ENCODE peak calls at places on chromosome 19, in eight cellular contexts. One of them, this sample, is unnamed. For H3K36me3, the result is how much of the 10 kb centered on the place peaks cover.

GRCh38 chr19:54484451-54484850 is 11.4 kb upstream of the CDC42EP5 start:
- DNase-seq in adrenal gland: no peak
- DNase-seq in HepG2: no peak
- DNase-seq in SK-N-SH: no peak
- DNase-seq in heart left ventricle: no peak
- DNase-seq in ovary: no peak
- DNase-seq in CD4-positive, CD25-positive, alpha-beta regulatory T cell: no peak
- DNase-seq in astrocyte: no peak
- DNase-seq in this sample: no peak

GRCh38 chr19:46413262-46414031 is at the start of gene CCDC8:
- DNase-seq in adrenal gland: peak
- DNase-seq in HepG2: no peak
- DNase-seq in SK-N-SH: no peak
- DNase-seq in heart left ventricle: peak
- DNase-seq in ovary: peak
- DNase-seq in CD4-positive, CD25-positive, alpha-beta regulatory T cell: no peak
- DNase-seq in astrocyte: peak
- DNase-seq in this sample: peak

GRCh38 chr19:38848299-38849146 is 1.3 kb downstream of the HNRNPL start:
- DNase-seq in adrenal gland: no peak
- DNase-seq in HepG2: no peak
- DNase-seq in SK-N-SH: no peak
- DNase-seq in heart left ventricle: no peak
- DNase-seq in ovary: no peak
- DNase-seq in CD4-positive, CD25-positive, alpha-beta regulatory T cell: no peak
- DNase-seq in astrocyte: no peak
- DNase-seq in this sample: no peak

GRCh38 chr19:35404879-35405622 is 34.2 kb downstream of the GPR42 start:
- DNase-seq in adrenal gland: peak
- DNase-seq in HepG2: peak
- DNase-seq in SK-N-SH: no peak
- DNase-seq in heart left ventricle: no peak
- DNase-seq in ovary: peak
- DNase-seq in CD4-positive, CD25-positive, alpha-beta regulatory T cell: no peak
- DNase-seq in astrocyte: peak
- DNase-seq in this sample: peak

GRCh38 chr19:31344403-31344802 is 4.8 kb downstream of the TSHZ3 start:
- DNase-seq in adrenal gland: no peak
- DNase-seq in HepG2: no peak
- DNase-seq in SK-N-SH: peak
- DNase-seq in heart left ventricle: no peak
- DNase-seq in ovary: no peak
- DNase-seq in CD4-positive, CD25-positive, alpha-beta regulatory T cell: no peak
- DNase-seq in astrocyte: no peak
- DNase-seq in this sample: no peak

GRCh38 chr19:38039966-38040365 is 133.0 kb downstream of the SIPA1L3 start:
- DNase-seq in adrenal gland: no peak
- DNase-seq in HepG2: no peak
- DNase-seq in SK-N-SH: no peak
- DNase-seq in heart left ventricle: no peak
- DNase-seq in ovary: no peak
- DNase-seq in CD4-positive, CD25-positive, alpha-beta regulatory T cell: no peak
- DNase-seq in astrocyte: peak
- DNase-seq in this sample: no peak

GRCh38 chr19:56764296-56764695 is 76.2 kb downstream of the PEG3 start:
- DNase-seq in adrenal gland: no peak
- DNase-seq in HepG2: peak
- DNase-seq in SK-N-SH: no peak
- DNase-seq in heart left ventricle: no peak
- DNase-seq in ovary: no peak
- DNase-seq in CD4-positive, CD25-positive, alpha-beta regulatory T cell: no peak
- DNase-seq in astrocyte: no peak
- DNase-seq in this sample: no peak

GRCh38 chr19:16650821-16651220 is 9.1 kb downstream of the SMIM7 start:
- DNase-seq in adrenal gland: no peak
- DNase-seq in HepG2: no peak
- DNase-seq in SK-N-SH: no peak
- DNase-seq in heart left ventricle: no peak
- DNase-seq in ovary: no peak
- DNase-seq in CD4-positive, CD25-positive, alpha-beta regulatory T cell: no peak
- DNase-seq in astrocyte: no peak
- DNase-seq in this sample: no peak

GRCh38 chr19:15463865-15464371 is 426 bp downstream of the RASAL3 start:
- DNase-seq in adrenal gland: no peak
- DNase-seq in HepG2: no peak
- DNase-seq in SK-N-SH: no peak
- DNase-seq in heart left ventricle: peak
- DNase-seq in ovary: no peak
- DNase-seq in CD4-positive, CD25-positive, alpha-beta regulatory T cell: peak
- DNase-seq in astrocyte: no peak
- DNase-seq in this sample: peak

GRCh38 chr19:15466851-15467733 is 2.7 kb upstream of the RASAL3 start:
- DNase-seq in adrenal gland: no peak
- DNase-seq in HepG2: no peak
- DNase-seq in SK-N-SH: no peak
- DNase-seq in heart left ventricle: no peak
- DNase-seq in ovary: no peak
- DNase-seq in CD4-positive, CD25-positive, alpha-beta regulatory T cell: peak
- DNase-seq in astrocyte: peak
- DNase-seq in this sample: no peak

GRCh38 chr19:15467734-15468214 is 3.4 kb upstream of the RASAL3 start:
- DNase-seq in adrenal gland: no peak
- DNase-seq in HepG2: no peak
- DNase-seq in SK-N-SH: no peak
- DNase-seq in heart left ventricle: no peak
- DNase-seq in ovary: no peak
- DNase-seq in CD4-positive, CD25-positive, alpha-beta regulatory T cell: no peak
- DNase-seq in astrocyte: no peak
- DNase-seq in this sample: no peak

GRCh38 chr19:15461694-15462093 is 2.6 kb downstream of the RASAL3 start:
- DNase-seq in adrenal gland: no peak
- DNase-seq in HepG2: no peak
- DNase-seq in SK-N-SH: no peak
- DNase-seq in heart left ventricle: no peak
- DNase-seq in ovary: no peak
- DNase-seq in CD4-positive, CD25-positive, alpha-beta regulatory T cell: no peak
- DNase-seq in astrocyte: no peak
- DNase-seq in this sample: no peak

DNA sequence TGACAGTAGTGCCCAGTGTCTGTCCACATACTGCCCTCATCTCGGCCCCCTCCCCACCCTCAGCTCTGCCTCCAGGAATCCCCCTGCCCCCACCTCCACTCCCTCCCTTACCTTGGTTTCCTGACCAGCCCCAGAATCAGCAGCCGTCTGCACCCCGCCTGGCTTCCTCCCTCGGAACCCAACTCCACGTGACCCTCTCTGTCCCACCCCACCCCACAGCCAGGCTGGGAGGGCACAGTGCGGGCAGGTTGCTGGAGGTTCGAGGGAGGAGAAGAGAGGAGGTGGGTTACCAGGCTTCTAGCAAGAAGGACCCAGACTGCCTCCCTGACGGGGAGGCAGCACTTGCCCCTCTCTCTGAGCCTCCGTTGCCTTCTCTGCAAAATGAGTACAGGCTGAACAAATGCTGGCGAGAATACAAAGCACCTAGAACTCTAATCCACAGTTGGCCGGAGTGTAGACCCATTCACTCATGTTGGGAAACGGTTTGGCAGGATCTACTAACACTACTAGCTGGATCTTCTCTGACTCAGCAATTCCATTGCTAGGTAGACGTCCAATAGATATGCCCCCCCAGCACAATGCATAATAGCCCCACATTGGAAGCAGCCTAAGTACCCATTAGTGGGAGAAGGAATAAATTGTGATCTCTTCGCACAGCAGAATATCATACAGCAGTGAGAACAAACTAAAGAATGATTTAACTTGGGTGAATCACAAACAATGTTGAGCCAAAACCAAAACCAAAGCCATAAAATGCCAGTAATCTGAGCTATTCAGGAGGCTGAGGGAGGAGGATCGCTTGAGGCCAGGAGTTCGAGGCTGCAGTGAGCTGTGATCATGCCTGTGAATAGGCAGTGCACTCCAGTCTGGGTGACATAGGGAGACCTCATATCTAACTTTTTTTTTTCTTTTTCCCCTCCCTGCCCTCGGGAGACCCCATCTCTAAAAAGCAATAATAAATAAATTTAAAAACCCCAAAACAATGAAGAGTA is at the start of gene RASAL3:
- DNase-seq in adrenal gland: no peak
- DNase-seq in HepG2: no peak
- DNase-seq in SK-N-SH: no peak
- DNase-seq in heart left ventricle: peak
- DNase-seq in ovary: no peak
- DNase-seq in CD4-positive, CD25-positive, alpha-beta regulatory T cell: peak
- DNase-seq in astrocyte: no peak
- DNase-seq in this sample: peak
- H3K4me3 ChIP-seq in adrenal gland: no peak
- H3K4me3 ChIP-seq in HepG2: no peak
- H3K4me3 ChIP-seq in SK-N-SH: no peak
- H3K4me3 ChIP-seq in heart left ventricle: peak
- H3K4me3 ChIP-seq in ovary: no peak
- H3K4me3 ChIP-seq in CD4-positive, CD25-positive, alpha-beta regulatory T cell: peak
- H3K4me3 ChIP-seq in astrocyte: no peak
- H3K4me3 ChIP-seq in this sample: peak

GRCh38 chr19:42401365-42402303 is 11.5 kb upstream of the CNFN start:
- DNase-seq in adrenal gland: peak
- DNase-seq in HepG2: peak
- DNase-seq in SK-N-SH: peak
- DNase-seq in heart left ventricle: peak
- DNase-seq in ovary: peak
- DNase-seq in CD4-positive, CD25-positive, alpha-beta regulatory T cell: peak
- DNase-seq in astrocyte: peak
- DNase-seq in this sample: peak

GRCh38 chr19:42402376-42403116 is 12.4 kb upstream of the CNFN start:
- DNase-seq in adrenal gland: no peak
- DNase-seq in HepG2: no peak
- DNase-seq in SK-N-SH: peak
- DNase-seq in heart left ventricle: no peak
- DNase-seq in ovary: no peak
- DNase-seq in CD4-positive, CD25-positive, alpha-beta regulatory T cell: no peak
- DNase-seq in astrocyte: no peak
- DNase-seq in this sample: no peak

GRCh38 chr19:42400404-42400803 is 10.3 kb upstream of the CNFN start:
- DNase-seq in adrenal gland: no peak
- DNase-seq in HepG2: no peak
- DNase-seq in SK-N-SH: no peak
- DNase-seq in heart left ventricle: no peak
- DNase-seq in ovary: no peak
- DNase-seq in CD4-positive, CD25-positive, alpha-beta regulatory T cell: no peak
- DNase-seq in astrocyte: no peak
- DNase-seq in this sample: no peak

GRCh38 chr19:42406111-42406510 is 16.0 kb upstream of the CNFN start:
- DNase-seq in adrenal gland: no peak
- DNase-seq in HepG2: no peak
- DNase-seq in SK-N-SH: no peak
- DNase-seq in heart left ventricle: no peak
- DNase-seq in ovary: no peak
- DNase-seq in CD4-positive, CD25-positive, alpha-beta regulatory T cell: no peak
- DNase-seq in astrocyte: no peak
- DNase-seq in this sample: no peak

DNA sequence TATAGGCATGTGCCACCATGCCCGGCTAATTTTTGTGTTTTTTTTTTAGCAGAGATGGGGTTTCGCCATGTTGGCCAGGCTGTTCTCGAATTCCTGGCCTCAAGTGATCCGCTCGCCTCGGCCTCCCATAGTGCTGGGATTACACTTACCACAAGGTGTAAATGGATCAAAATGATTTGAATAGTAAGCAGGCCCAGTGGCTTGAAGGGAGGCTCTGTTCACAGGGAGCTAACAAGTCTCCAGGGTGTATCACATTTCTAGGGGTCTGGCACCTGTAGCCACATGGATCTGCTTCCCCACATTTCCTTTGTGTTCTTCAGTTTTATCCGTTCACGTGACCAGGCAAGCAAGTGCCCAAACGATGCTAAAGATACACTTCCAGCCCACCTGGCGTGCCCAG is 13.5 kb upstream of the CNFN start:
- DNase-seq in adrenal gland: no peak
- DNase-seq in HepG2: no peak
- DNase-seq in SK-N-SH: no peak
- DNase-seq in heart left ventricle: no peak
- DNase-seq in ovary: no peak
- DNase-seq in CD4-positive, CD25-positive, alpha-beta regulatory T cell: no peak
- DNase-seq in astrocyte: no peak
- DNase-seq in this sample: no peak
- H3K36me3 ChIP-seq in adrenal gland: under half
- H3K36me3 ChIP-seq in HepG2: under half
- H3K36me3 ChIP-seq in SK-N-SH: under half
- H3K36me3 ChIP-seq in heart left ventricle: under half
- H3K36me3 ChIP-seq in ovary: under half
- H3K36me3 ChIP-seq in CD4-positive, CD25-positive, alpha-beta regulatory T cell: under half
- H3K36me3 ChIP-seq in astrocyte: under half
- H3K36me3 ChIP-seq in this sample: under half

DNA sequence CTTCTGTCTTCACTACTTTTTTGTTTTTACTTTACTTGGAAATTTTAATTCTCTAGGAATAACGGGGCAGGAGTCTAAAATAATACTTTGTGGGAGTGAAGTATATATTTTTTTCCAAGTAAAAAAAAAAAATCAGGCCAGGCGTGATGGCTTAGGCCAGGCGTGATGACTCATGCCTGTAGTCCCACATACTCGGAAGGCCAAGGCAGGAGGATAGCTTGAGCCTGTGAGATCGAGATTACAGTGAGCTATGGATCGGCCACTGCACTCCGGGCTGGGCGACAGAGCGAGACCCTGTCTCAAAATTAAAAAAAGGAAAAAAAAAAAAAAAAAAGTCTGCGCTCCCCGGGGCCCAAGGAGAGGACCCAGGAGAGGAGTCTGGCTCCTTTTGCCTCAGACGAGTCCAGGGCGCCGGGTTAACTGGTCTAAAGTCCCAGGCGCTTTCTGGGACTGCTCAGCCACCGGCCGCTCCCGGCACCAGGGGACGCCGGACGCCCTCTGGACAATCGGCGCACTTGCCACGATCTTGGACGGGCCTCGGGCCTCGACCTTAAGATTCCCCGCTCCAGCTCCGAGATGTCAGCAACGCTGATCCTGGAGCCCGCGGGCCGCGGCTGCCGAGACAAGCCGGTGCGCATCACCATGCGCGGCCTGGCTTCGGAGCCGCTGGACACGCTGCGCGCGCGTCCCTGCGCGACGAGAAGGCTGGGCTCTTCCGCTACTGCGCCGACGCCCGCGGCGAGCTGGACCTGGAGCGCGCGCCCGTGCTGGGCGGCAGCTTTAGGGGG is 2.7 kb upstream of the ZFP82 start:
- DNase-seq in adrenal gland: peak
- DNase-seq in HepG2: no peak
- DNase-seq in SK-N-SH: peak
- DNase-seq in heart left ventricle: peak
- DNase-seq in ovary: no peak
- DNase-seq in CD4-positive, CD25-positive, alpha-beta regulatory T cell: no peak
- DNase-seq in astrocyte: peak
- DNase-seq in this sample: no peak
- H3K4me3 ChIP-seq in adrenal gland: no peak
- H3K4me3 ChIP-seq in HepG2: no peak
- H3K4me3 ChIP-seq in SK-N-SH: no peak
- H3K4me3 ChIP-seq in heart left ventricle: peak
- H3K4me3 ChIP-seq in ovary: peak
- H3K4me3 ChIP-seq in CD4-positive, CD25-positive, alpha-beta regulatory T cell: no peak
- H3K4me3 ChIP-seq in astrocyte: peak
- H3K4me3 ChIP-seq in this sample: peak

DNA sequence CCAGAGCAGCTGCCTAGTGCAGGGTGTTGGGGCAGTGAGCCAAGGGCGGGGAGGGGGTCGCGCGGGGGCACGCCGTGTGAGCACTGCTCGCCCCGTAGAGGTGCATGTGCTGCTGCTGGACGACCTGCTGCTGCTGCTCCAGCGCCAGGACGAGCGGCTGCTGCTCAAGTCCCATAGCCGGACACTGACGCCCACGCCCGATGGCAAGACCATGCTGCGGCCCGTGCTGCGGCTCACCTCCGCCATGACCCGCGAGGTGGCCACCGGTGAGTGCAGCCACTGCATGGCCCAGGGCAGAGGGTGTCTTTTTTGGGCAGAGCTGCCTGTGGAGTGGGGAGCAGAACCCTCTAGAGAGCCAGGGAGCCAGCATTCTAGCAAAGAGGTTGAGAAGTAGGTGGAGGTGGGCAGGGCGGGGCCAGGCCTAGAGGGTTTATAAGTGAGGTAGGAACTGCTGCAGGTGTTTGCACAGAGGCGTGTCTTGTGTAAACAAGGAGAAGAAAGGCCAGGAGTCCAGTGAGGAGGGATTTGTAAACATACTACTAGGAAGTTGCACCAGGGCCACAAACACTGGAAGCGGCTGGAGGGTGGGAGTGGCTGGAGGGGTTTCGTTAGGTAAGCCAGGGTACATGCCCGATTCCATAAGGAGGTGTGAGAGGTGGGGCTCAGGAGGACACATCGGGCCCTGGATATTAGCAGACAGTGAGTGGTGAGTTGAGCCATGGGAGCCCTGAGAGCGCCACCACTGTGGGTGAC is 21.3 kb downstream of the ARHGEF1 start:
- DNase-seq in adrenal gland: no peak
- DNase-seq in HepG2: peak
- DNase-seq in SK-N-SH: no peak
- DNase-seq in heart left ventricle: no peak
- DNase-seq in ovary: no peak
- DNase-seq in CD4-positive, CD25-positive, alpha-beta regulatory T cell: no peak
- DNase-seq in astrocyte: no peak
- DNase-seq in this sample: no peak
- H3K36me3 ChIP-seq in adrenal gland: under half
- H3K36me3 ChIP-seq in HepG2: half or more
- H3K36me3 ChIP-seq in SK-N-SH: half or more
- H3K36me3 ChIP-seq in heart left ventricle: under half
- H3K36me3 ChIP-seq in ovary: under half
- H3K36me3 ChIP-seq in CD4-positive, CD25-positive, alpha-beta regulatory T cell: half or more
- H3K36me3 ChIP-seq in astrocyte: under half
- H3K36me3 ChIP-seq in this sample: under half

This sample was measured in psoas muscle.